ENCODE peak calls at places on chromosomes 4 and X, in seven cellular contexts. H is cardiac muscle cell, P is dorsolateral prefrontal cortex, Z is ureter, T is posterior vena cava, W is H7, Q is H4. D is an unnamed sample.
A peak's percentile ranks its signal among the peaks of the same experiment; 100 is the strongest.

GRCh38 chr4:5024673-5025072 is 5.4 kb upstream of the CYTL1 start:
- DNase-seq in H (no peak), P (no peak), Z (no peak), T (no peak), W (no peak), Q (no peak), D (no peak)

GRCh38 chr4:89056953-89057398 is at the start of gene FAM13A:
- DNase-seq in H (peak; percentile 98), P (peak; percentile 51), Z (peak; percentile 84), T (peak; percentile 90), W (peak; percentile 60), Q (peak; percentile 97), D (peak; percentile 75)

GRCh38 chr4:56804551-56804950 is 16.9 kb downstream of the SPINK2 start:
- DNase-seq in H (no peak), P (no peak), Z (no peak), T (no peak), W (no peak), Q (peak; percentile 11), D (no peak)

GRCh38 chr4:105092356-105092755 is 54.3 kb upstream of the TET2 start:
- DNase-seq in H (no peak), P (no peak), Z (no peak), T (no peak), W (no peak), Q (peak; percentile 47), D (no peak)

GRCh38 chrX:10725071-10725470 is 104.7 kb upstream of the MID1 start:
- DNase-seq in H (no peak), P (no peak), Z (no peak), T (no peak), W (peak; percentile 64), Q (peak; percentile 3), D (no peak)

GRCh38 chrX:17634542-17635207 is 102.6 kb upstream of the SCML1 start:
- DNase-seq in H (no peak), P (no peak), Z (no peak), T (no peak), W (no peak), Q (no peak), D (no peak)

GRCh38 chr4:140944539-140944938 is 188.4 kb upstream of the TBC1D9 start:
- DNase-seq in H (no peak), P (no peak), Z (no peak), T (no peak), W (no peak), Q (no peak), D (no peak)

GRCh38 chrX:112235547-112235946 is 153.0 kb upstream of the TRPC5 start:
- DNase-seq in H (no peak), P (no peak), Z (no peak), T (no peak), W (no peak), Q (no peak), D (no peak)

GRCh38 chr4:60683357-60683756 is 516.8 kb upstream of the ADGRL3 start:
- DNase-seq in H (no peak), P (no peak), Z (no peak), T (no peak), W (no peak), Q (no peak), D (no peak)

GRCh38 chr4:121072836-121073362 is 564 bp upstream of the NDNF start:
- DNase-seq in H (peak; percentile 44), P (no peak), Z (peak; percentile 47), T (peak; percentile 75), W (peak; percentile 28), Q (no peak), D (peak; percentile 68)